ENCODE peak calls at places on chromosomes 12 and 14, in four cellular contexts. C is H1, L is K562, H is SK-N-SH. U is an unnamed sample.

GRCh38 chr14:66842911-66843572 is 335.1 kb downstream of the GPHN start:
- DNase-seq in C (no peak), L (no peak), H (no peak), U (no peak)

GRCh38 chr14:95577067-95577800 is 42.4 kb downstream of the GLRX5 start:
- DNase-seq in H (no peak), C (no peak), L (no peak), U (no peak)

GRCh38 chr12:4273651-4274395 is at the start of gene CCND2:
- DNase-seq in H (peak; percentile 43), C (peak; percentile 81), L (peak; percentile 77), U (peak; percentile 88)

GRCh38 chr14:93150227-93151206 is 34.2 kb downstream of the MOAP1 start:
- DNase-seq in L (no peak), H (no peak), C (no peak), U (no peak)

GRCh38 chr14:77985235-77985634 is 184.9 kb upstream of the NRXN3 start:
- DNase-seq in H (no peak), C (no peak), L (no peak), U (no peak)

GRCh38 chr12:43964022-43964421 is 128.1 kb downstream of the TMEM117 start:
- DNase-seq in L (no peak), H (no peak), C (no peak), U (no peak)

GRCh38 chr12:124837958-124838803 is 25.5 kb downstream of the SCARB1 start:
- DNase-seq in C (no peak), L (no peak), H (peak; percentile 96), U (no peak)

GRCh38 chr12:106144847-106145246 is 6.1 kb upstream of the NUAK1 start:
- DNase-seq in L (no peak), C (no peak), H (no peak), U (no peak)

GRCh38 chr14:74571441-74571841 is 40.6 kb downstream of the LTBP2 start:
- DNase-seq in C (no peak), H (no peak), L (no peak), U (no peak)

GRCh38 chr12:6377667-6377994 is 2.3 kb upstream of the SCNN1A start:
- DNase-seq in H (no peak), C (no peak), L (no peak), U (no peak)

GRCh38 chr12:105705765-105706164 is 375.3 kb downstream of the C12orf75 start:
- DNase-seq in H (peak; percentile 27), C (no peak), L (peak; percentile 25), U (peak; percentile 67)

GRCh38 chr14:76908834-76909233 is 82.6 kb downstream of the LRRC74A start:
- DNase-seq in C (no peak), L (no peak), H (no peak), U (no peak)

GRCh38 chr12:3152892-3153291 is 75.7 kb downstream of the TSPAN9 start:
- DNase-seq in C (no peak), H (no peak), L (no peak), U (no peak)

GRCh38 chr12:107241421-107241820 is 148.1 kb upstream of the CRY1 start:
- DNase-seq in H (no peak), L (no peak), C (no peak), U (no peak)

GRCh38 chr12:71727958-71728357 is 26.7 kb upstream of the RAB21 start:
- DNase-seq in C (no peak), L (no peak), H (no peak), U (no peak)

GRCh38 chr14:81091139-81091538 is 129.6 kb downstream of the GTF2A1 start:
- DNase-seq in C (no peak), L (no peak), H (no peak), U (no peak)

GRCh38 chr12:22283006-22283506 is 51.5 kb downstream of the ST8SIA1 start:
- DNase-seq in L (no peak), H (no peak), C (no peak), U (no peak)

GRCh38 chr12:10618338-10618987 is 5.1 kb upstream of the MAGOHB start:
- DNase-seq in H (no peak), C (no peak), L (no peak), U (no peak)

GRCh38 chr14:55756078-55756477 is 176.1 kb downstream of the KTN1 start:
- DNase-seq in H (no peak), C (no peak), L (no peak), U (no peak)

GRCh38 chr12:109880938-109881337 is 597 bp upstream of the GLTP start:
- DNase-seq in C (no peak), H (no peak), L (no peak), U (no peak)

GRCh38 chr14:35257809-35258208 is 34.4 kb upstream of the PSMA6 start:
- DNase-seq in C (no peak), L (no peak), H (no peak), U (no peak)

GRCh38 chr12:65595016-65595560 is 229.2 kb upstream of the HMGA2 start:
- DNase-seq in L (no peak), C (no peak), H (no peak), U (peak; percentile 24)

GRCh38 chr12:22828059-22828458 is 203.1 kb downstream of the ETNK1 start:
- DNase-seq in C (no peak), L (no peak), H (no peak), U (no peak)

GRCh38 chr14:91344107-91344506 is 73.5 kb downstream of the CCDC88C start:
- DNase-seq in H (no peak), C (no peak), L (no peak), U (no peak)

GRCh38 chr12:8722286-8722685 is 24.5 kb downstream of the RIMKLB start:
- DNase-seq in C (no peak), L (no peak), H (no peak), U (no peak)

GRCh38 chr14:71959055-71959454 is 26.8 kb downstream of the RGS6 start:
- DNase-seq in H (no peak), C (no peak), L (no peak), U (no peak)

GRCh38 chr12:113207621-113208040 is 13.6 kb upstream of the TPCN1 start:
- DNase-seq in C (no peak), H (no peak), L (no peak), U (no peak)

GRCh38 chr12:120692524-120693033 is 5.6 kb downstream of the MLEC start:
- DNase-seq in C (no peak), H (no peak), L (no peak), U (no peak)

GRCh38 chr12:66361703-66362102 is 59.4 kb downstream of the HELB start:
- DNase-seq in L (no peak), C (no peak), H (no peak), U (no peak)

GRCh38 chr14:95690815-95691214 is 4.6 kb downstream of the TCL1B start:
- DNase-seq in C (no peak), L (no peak), H (no peak), U (no peak)

GRCh38 chr14:76564471-76565119 is 188.7 kb downstream of the ESRRB start:
- DNase-seq in C (no peak), L (peak; percentile 11), H (no peak), U (peak; percentile 28)

GRCh38 chr12:69059465-69060457 is 126.8 kb upstream of the CPM start:
- DNase-seq in L (no peak), H (no peak), C (no peak), U (no peak)

GRCh38 chr12:94616217-94616729 is 34.1 kb downstream of the TMCC3 start:
- DNase-seq in H (no peak), L (peak; percentile 59), C (no peak), U (no peak)

GRCh38 chr12:107359382-107359781 is 266.0 kb upstream of the CRY1 start:
- DNase-seq in L (no peak), H (no peak), C (no peak), U (no peak)

GRCh38 chr12:104886418-104887401 is 71.4 kb downstream of the SLC41A2 start:
- DNase-seq in H (no peak), C (no peak), L (no peak), U (no peak)

GRCh38 chr12:23049180-23049579 is 424.2 kb downstream of the ETNK1 start:
- DNase-seq in L (no peak), C (no peak), H (no peak), U (no peak)

GRCh38 chr12:104122298-104122697 is 15.7 kb downstream of the NFYB start:
- DNase-seq in C (no peak), H (no peak), L (no peak), U (no peak)

GRCh38 chr12:4274960-4275868 is 1.7 kb downstream of the CCND2 start:
- DNase-seq in H (no peak), L (no peak), C (no peak), U (no peak)

GRCh38 chr12:103333676-103334075 is 162.1 kb downstream of the C12orf42 start:
- DNase-seq in H (no peak), C (no peak), L (no peak), U (no peak)

GRCh38 chr12:126874427-126875026 is 1392.4 kb upstream of the TMEM132C start:
- DNase-seq in C (peak; percentile 74), H (peak; percentile 70), L (peak; percentile 76), U (peak; percentile 34)
- TF ChIP-seq TEAD4 in C (peak; percentile 68), H (no peak), L (no peak), U (no peak)

GRCh38 chr12:46439793-46440511 is 67.4 kb upstream of the SLC38A2 start:
- DNase-seq in H (no peak), C (no peak), L (peak; percentile 16), U (no peak)
- TF ChIP-seq TEAD4 in H (no peak), C (no peak), L (no peak), U (no peak)

GRCh38 chr14:54606631-54607133 is 39.8 kb downstream of the SAMD4A start:
- DNase-seq in C (no peak), L (no peak), H (no peak), U (no peak)

GRCh38 chr14:54609576-54609975 is 42.6 kb downstream of the SAMD4A start:
- DNase-seq in C (no peak), L (no peak), H (no peak), U (no peak)

GRCh38 chr14:54610051-54610977 is 43.4 kb downstream of the SAMD4A start:
- DNase-seq in C (no peak), H (no peak), L (no peak), U (no peak)

GRCh38 chr14:54603362-54603761 is 36.4 kb downstream of the SAMD4A start:
- DNase-seq in L (no peak), C (no peak), H (no peak), U (no peak)

DNA sequence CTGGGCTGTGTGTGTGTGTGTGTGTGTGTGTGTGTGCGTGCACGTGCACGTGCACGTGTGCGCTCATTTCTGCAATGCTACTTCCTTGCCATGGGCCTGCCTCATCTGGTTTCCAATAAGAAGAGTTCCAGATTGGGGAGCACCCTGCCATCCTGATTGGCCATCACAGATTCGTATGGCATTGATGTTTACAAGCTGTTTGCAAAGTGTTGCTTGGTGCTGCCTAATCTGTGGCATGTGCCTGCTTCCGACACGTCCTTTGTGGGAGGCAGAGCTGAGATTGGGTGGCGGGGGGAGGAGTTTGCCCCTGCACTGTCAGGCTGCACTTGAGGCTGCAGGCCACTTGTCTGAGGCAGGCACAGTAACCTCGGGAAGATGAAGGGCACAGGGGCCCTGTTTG is 39.2 kb downstream of the SAMD4A start:
- DNase-seq in L (no peak), H (no peak), C (no peak), U (peak; percentile 28)
- TF ChIP-seq TEAD4 in L (no peak), H (no peak), C (no peak), U (no peak)

GRCh38 chr14:61519106-61519505 is 176.2 kb upstream of the HIF1A start:
- DNase-seq in C (no peak), H (no peak), L (no peak), U (no peak)
- TF ChIP-seq TEAD4 in C (no peak), H (no peak), L (no peak), U (no peak)

GRCh38 chr14:98466807-98467206 is 805.2 kb downstream of the BCL11B start:
- DNase-seq in L (no peak), C (no peak), H (no peak), U (no peak)
- TF ChIP-seq TEAD4 in L (no peak), C (no peak), H (no peak), U (no peak)

GRCh38 chr14:61362072-61362750 is 40.8 kb downstream of the PRKCH start:
- DNase-seq in L (no peak), H (no peak), C (no peak), U (no peak)
- TF ChIP-seq TEAD4 in L (no peak), H (no peak), C (peak; percentile 64), U (no peak)

U was measured in WTC11.